ENCODE peak calls at places on chromosomes 2 and 18, in four cellular contexts. L, P, C and N are unnamed samples.

GRCh38 chr2:66021296-66021695 is 413.6 kb upstream of the MEIS1 start:
- DNase-seq in L (no peak), P (no peak), C (no peak), N (no peak)

GRCh38 chr18:48792611-48793368 is 158.0 kb downstream of the SMAD7 start:
- DNase-seq in L (peak), P (no peak), C (no peak), N (no peak)

GRCh38 chr2:36172828-36173227 is 182.8 kb upstream of the CRIM1 start:
- DNase-seq in L (no peak), P (no peak), C (no peak), N (no peak)

GRCh38 chr2:164069542-164069941 is 333.7 kb upstream of the FIGN start:
- DNase-seq in L (no peak), P (no peak), C (no peak), N (peak)

GRCh38 chr18:64474751-64475150 is 325.9 kb upstream of the LINC00305 start:
- DNase-seq in L (no peak), P (no peak), C (no peak), N (no peak)

GRCh38 chr2:234395801-234396478 is 100.9 kb downstream of the ARL4C start:
- DNase-seq in L (no peak), P (no peak), C (no peak), N (no peak)

GRCh38 chr2:218285604-218286003 is 6.7 kb downstream of the TMBIM1 start:
- DNase-seq in L (no peak), P (peak), C (no peak), N (peak)

GRCh38 chr18:69257861-69258458 is 142.7 kb upstream of the DOK6 start:
- DNase-seq in L (no peak), P (peak), C (no peak), N (peak)

GRCh38 chr2:8254791-8255447 is 426.9 kb upstream of the ID2 start:
- DNase-seq in L (no peak), P (peak), C (no peak), N (no peak)

GRCh38 chr2:121501554-121501953 is 29.1 kb upstream of the RNU4ATAC start:
- DNase-seq in L (no peak), P (no peak), C (no peak), N (peak)

GRCh38 chr2:222547108-222547507 is 108.8 kb downstream of the FARSB start:
- DNase-seq in L (no peak), P (no peak), C (no peak), N (no peak)

GRCh38 chr2:231386446-231386845 is 9.1 kb upstream of the B3GNT7 start:
- DNase-seq in L (no peak), P (peak), C (no peak), N (peak)

GRCh38 chr2:1742300-1742679 is 2.0 kb downstream of the PXDN start:
- DNase-seq in L (no peak), P (peak), C (no peak), N (no peak)

GRCh38 chr2:218168635-218169462 is 2.1 kb upstream of the CXCR1 start:
- DNase-seq in L (peak), P (peak), C (peak), N (peak)

GRCh38 chr2:143955416-143956075 is 564.4 kb downstream of the ZEB2 start:
- DNase-seq in L (peak), P (peak), C (no peak), N (peak)

GRCh38 chr18:40489301-40489700 is 1465.7 kb upstream of the PIK3C3 start:
- DNase-seq in L (no peak), P (no peak), C (no peak), N (no peak)
- H3K4me3 ChIP-seq in L (no peak), P (no peak), C (no peak), N (no peak)

GRCh38 chr2:44943693-44944101 is 2.2 kb downstream of the SIX3 start:
- DNase-seq in L (no peak), P (no peak), C (no peak), N (no peak)

GRCh38 chr2:44944102-44944951 is 2.8 kb downstream of the SIX3 start:
- DNase-seq in L (no peak), P (no peak), C (no peak), N (no peak)

GRCh38 chr2:44941551-44942234 is at the start of gene SIX3:
- DNase-seq in L (no peak), P (no peak), C (peak), N (peak)

GRCh38 chr2:44942304-44943030 is 965 bp downstream of the SIX3 start:
- DNase-seq in L (no peak), P (no peak), C (no peak), N (no peak)

DNA sequence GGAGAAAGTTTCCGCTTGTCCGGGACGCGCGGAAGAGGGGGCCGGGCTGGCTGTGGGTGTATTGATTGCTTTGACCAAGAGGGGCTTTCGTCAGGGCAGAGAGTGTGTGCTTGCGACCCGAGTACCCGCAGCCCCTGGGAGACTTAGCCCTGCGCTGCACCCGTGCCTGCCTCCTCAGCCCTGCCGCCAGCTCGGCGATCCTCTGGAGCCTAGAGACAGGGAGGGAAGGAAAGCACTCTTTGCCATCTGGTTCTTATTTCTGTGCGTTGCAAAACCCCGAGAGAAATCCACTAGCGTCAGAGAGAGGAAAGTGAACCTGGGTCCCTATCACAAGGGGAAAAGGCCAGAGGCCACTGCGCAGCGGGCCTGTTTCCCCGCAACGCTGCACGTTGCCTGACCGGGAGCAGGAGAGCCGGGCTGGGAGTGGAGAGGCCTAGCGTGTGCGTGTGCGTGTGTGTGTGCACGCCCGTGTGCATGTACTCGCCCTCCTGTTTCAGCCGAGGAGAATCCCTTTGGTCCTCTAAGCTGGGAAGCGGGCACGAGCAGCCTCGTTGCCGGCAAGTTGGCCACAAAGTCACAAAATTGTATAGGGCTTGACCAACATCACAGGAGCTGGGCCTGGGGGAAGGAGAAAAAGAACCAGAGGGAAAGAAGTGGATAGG is 1.7 kb downstream of the SIX3 start:
- DNase-seq in L (no peak), P (no peak), C (no peak), N (no peak)
- H3K4me3 ChIP-seq in L (no peak), P (no peak), C (no peak), N (no peak)

DNA sequence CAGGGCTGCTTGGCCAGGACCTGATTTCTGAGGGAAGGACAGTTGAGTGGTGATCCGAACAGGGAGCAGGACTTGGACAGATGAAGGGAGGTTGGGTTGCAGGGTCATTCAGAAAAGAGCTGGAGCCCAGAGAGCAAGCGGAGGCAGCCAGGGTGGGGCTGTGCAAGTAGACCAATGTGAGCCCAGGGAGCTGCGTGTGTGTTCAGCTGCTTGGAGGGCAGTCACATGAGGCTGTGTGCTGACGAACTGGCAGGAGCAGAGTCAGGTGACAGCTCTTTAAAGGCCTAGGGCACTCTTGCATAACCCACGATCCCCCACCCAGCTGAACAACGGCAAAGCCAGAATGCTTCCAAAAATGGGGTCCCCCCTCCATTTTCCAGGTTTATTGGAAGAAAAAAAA is 4.6 kb upstream of the MLPH start:
- DNase-seq in L (no peak), P (no peak), C (no peak), N (no peak)
- H3K4me3 ChIP-seq in L (no peak), P (no peak), C (no peak), N (peak)

DNA sequence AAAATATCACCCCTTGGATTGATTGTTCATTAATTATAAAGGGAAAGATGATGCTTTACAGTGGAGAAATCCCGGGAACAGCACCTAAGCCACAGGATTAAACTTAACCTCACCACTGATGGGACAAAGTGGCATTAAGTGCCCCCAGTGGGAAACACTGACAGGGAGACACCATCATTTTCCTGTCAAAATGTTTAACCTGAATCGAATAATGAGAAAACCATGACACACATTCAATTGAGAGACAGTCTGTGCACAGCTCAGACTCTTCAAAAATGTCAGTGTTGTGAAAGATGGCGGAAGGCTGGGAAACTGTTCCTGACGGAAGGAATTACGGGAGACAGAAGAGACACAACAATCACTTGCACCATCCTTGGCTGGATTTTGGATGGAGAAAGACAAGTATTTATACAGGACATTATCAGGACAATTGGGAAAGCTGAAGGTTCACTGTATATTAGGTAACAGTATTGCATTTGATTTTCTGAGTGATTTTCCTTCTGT is 111.8 kb upstream of the ASB18 start:
- DNase-seq in L (peak), P (no peak), C (no peak), N (no peak)
- H3K4me3 ChIP-seq in L (no peak), P (no peak), C (no peak), N (no peak)

GRCh38 chr2:23359631-23360567 is 25.1 kb upstream of the KLHL29 start:
- DNase-seq in L (no peak), P (no peak), C (no peak), N (no peak)

GRCh38 chr2:23361185-23361584 is 23.8 kb upstream of the KLHL29 start:
- DNase-seq in L (no peak), P (no peak), C (no peak), N (no peak)

GRCh38 chr2:23354554-23354953 is 30.4 kb upstream of the KLHL29 start:
- DNase-seq in L (no peak), P (no peak), C (peak), N (no peak)

GRCh38 chr2:23360571-23361125 is 24.3 kb upstream of the KLHL29 start:
- DNase-seq in L (no peak), P (no peak), C (no peak), N (no peak)

DNA sequence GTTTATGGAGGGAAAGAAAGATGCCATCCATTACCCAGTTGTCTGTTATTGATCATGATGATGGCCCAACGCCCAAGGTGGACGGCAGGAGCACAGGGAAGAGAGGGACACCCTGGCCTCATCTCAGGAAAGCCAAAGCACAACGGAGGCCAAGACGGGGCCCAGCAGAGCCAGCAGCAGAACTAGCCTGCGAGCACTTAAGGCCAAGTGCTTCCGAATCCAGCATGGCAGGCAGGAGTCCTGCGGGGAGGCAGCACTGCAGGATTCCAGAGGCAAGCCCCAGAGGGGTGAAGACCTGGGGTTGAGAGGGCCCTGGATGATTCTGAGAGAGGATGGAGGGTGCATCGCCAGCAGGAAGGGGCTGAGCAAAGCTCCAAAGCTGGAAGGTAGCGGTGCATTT is 28.3 kb upstream of the KLHL29 start:
- DNase-seq in L (no peak), P (no peak), C (no peak), N (no peak)
- H3K4me3 ChIP-seq in L (no peak), P (no peak), C (no peak), N (no peak)

GRCh38 chr2:54574107-54574859 is 118.2 kb downstream of the SPTBN1 start:
- DNase-seq in L (no peak), P (peak), C (peak), N (no peak)
- H3K4me3 ChIP-seq in L (no peak), P (no peak), C (peak), N (no peak)

GRCh38 chr2:105780606-105781005 is 35.9 kb downstream of the NCK2 start:
- DNase-seq in L (no peak), P (no peak), C (no peak), N (no peak)
- H3K4me3 ChIP-seq in L (no peak), P (no peak), C (no peak), N (no peak)